ENCODE peak calls at places on chromosomes 6 and 20, in five cellular contexts. P is GM10248, X is AG09309, S is GM06990, M is cerebellum. G is an unnamed sample.

GRCh38 chr20:40648505-40649072 is 40.4 kb downstream of the MAFB start:
- DNase-seq in M (no peak), S (no peak), X (no peak), P (no peak), G (no peak)

GRCh38 chr6:36139431-36139830 is 9.1 kb downstream of the MAPK13 start:
- DNase-seq in P (no peak), X (no peak), S (no peak), M (no peak), G (no peak)

GRCh38 chr6:79538481-79538971 is 1.3 kb upstream of the LCA5 start:
- DNase-seq in M (peak; percentile 42), P (no peak), S (no peak), X (no peak), G (no peak)

GRCh38 chr6:113735487-113735886 is 121.7 kb upstream of the MARCKS start:
- DNase-seq in S (no peak), P (no peak), M (no peak), X (no peak), G (no peak)

GRCh38 chr20:54044156-54044555 is 26.2 kb downstream of the BCAS1 start:
- DNase-seq in P (no peak), X (peak; percentile 92), S (peak; percentile 61), M (no peak), G (no peak)

GRCh38 chr6:28207244-28208179 is 17.6 kb upstream of the ZSCAN9 start:
- DNase-seq in P (peak; percentile 64), X (no peak), S (peak; percentile 35), M (no peak), G (no peak)

GRCh38 chr20:62132421-62132820 is 10.1 kb downstream of the LSM14B start:
- DNase-seq in X (no peak), S (no peak), P (no peak), M (no peak), G (no peak)

GRCh38 chr6:125940691-125941090 is 15.9 kb upstream of the HINT3 start:
- DNase-seq in S (no peak), P (no peak), X (peak; percentile 38), M (no peak), G (no peak)

GRCh38 chr6:144466716-144467115 is 181.6 kb downstream of the UTRN start:
- DNase-seq in P (no peak), M (no peak), S (no peak), X (no peak), G (no peak)

GRCh38 chr20:58634121-58634817 is 16.8 kb upstream of the STX16 start:
- DNase-seq in S (no peak), P (peak; percentile 56), X (no peak), M (no peak), G (no peak)

GRCh38 chr20:42272516-42272915 is 654.3 kb upstream of the CHD6 start:
- DNase-seq in X (no peak), S (no peak), P (no peak), M (no peak), G (no peak)

GRCh38 chr20:50111120-50111828 is 1.7 kb downstream of the UBE2V1 start:
- DNase-seq in S (no peak), X (no peak), P (no peak), M (no peak), G (no peak)

GRCh38 chr6:37382954-37383353 is 29.2 kb downstream of the RNF8 start:
- DNase-seq in M (no peak), S (no peak), P (no peak), X (no peak), G (no peak)

GRCh38 chr20:63943007-63943807 is 13.0 kb downstream of the UCKL1 start:
- DNase-seq in S (peak; percentile 20), P (no peak), M (no peak), X (no peak), G (no peak)

GRCh38 chr6:118780728-118781127 is 113.2 kb upstream of the ASF1A start:
- DNase-seq in X (no peak), P (no peak), M (no peak), S (no peak), G (no peak)

GRCh38 chr6:1613631-1614447 is 4.1 kb downstream of the FOXC1 start:
- DNase-seq in M (no peak), X (no peak), S (no peak), P (no peak), G (no peak)

GRCh38 chr6:35096129-35096852 is 44.8 kb downstream of the TCP11 start:
- DNase-seq in S (no peak), M (peak; percentile 36), X (peak; percentile 58), P (no peak), G (no peak)

GRCh38 chr6:88599561-88599960 is 363.9 kb downstream of the RNGTT start:
- DNase-seq in P (peak; percentile 31), X (no peak), M (no peak), S (no peak), G (no peak)

GRCh38 chr20:36917943-36918342 is 33.6 kb downstream of the SAMHD1 start:
- DNase-seq in P (no peak), M (no peak), X (no peak), S (no peak), G (no peak)

GRCh38 chr6:140744648-140745320 is 1370.3 kb upstream of the CITED2 start:
- DNase-seq in S (peak; percentile 0), X (peak; percentile 17), P (no peak), M (no peak), G (no peak)

GRCh38 chr6:26055670-26056582 is 31.3 kb upstream of the HFE start:
- DNase-seq in P (peak; percentile 85), S (peak; percentile 97), X (peak; percentile 61), M (peak; percentile 92), G (peak; percentile 90)